ENCODE peak calls at places on chromosomes 5 and 9, in five cellular contexts. X is suprapubic skin, Q is HepG2, O is tibial nerve, K is A549. A is an unnamed sample.

GRCh38 chr5:125584119-125584518 is 837.7 kb upstream of the ZNF608 start:
- DNase-seq in Q (no peak), O (no peak), K (no peak), X (no peak), A (no peak)

GRCh38 chr9:134455951-134456739 is 129.9 kb downstream of the RXRA start:
- DNase-seq in O (peak; percentile 87), Q (no peak), X (peak; percentile 95), K (peak; percentile 59), A (peak; percentile 81)

GRCh38 chr5:77698920-77699319 is 60.4 kb upstream of the OTP start:
- DNase-seq in Q (no peak), K (no peak), O (no peak), X (no peak), A (no peak)

GRCh38 chr5:149030392-149030791 is 32.5 kb downstream of the SH3TC2 start:
- DNase-seq in X (no peak), K (no peak), O (no peak), Q (no peak), A (no peak)

GRCh38 chr5:112143684-112144083 is 275.4 kb downstream of the EPB41L4A start:
- DNase-seq in K (no peak), Q (no peak), X (no peak), O (no peak), A (no peak)

GRCh38 chr5:5494489-5495402 is 72.3 kb downstream of the ICE1 start:
- DNase-seq in X (peak; percentile 66), K (no peak), O (peak; percentile 40), Q (peak; percentile 51), A (peak; percentile 90)

GRCh38 chr5:45372629-45373028 is 323.6 kb downstream of the HCN1 start:
- DNase-seq in X (no peak), K (no peak), O (no peak), Q (no peak), A (no peak)

GRCh38 chr9:134564431-134565170 is 77.0 kb upstream of the COL5A1 start:
- DNase-seq in Q (no peak), O (no peak), K (no peak), X (peak; percentile 39), A (no peak)

GRCh38 chr5:50667079-50667652 is 729 bp downstream of the PARP8 start:
- DNase-seq in K (no peak), Q (no peak), X (peak; percentile 75), O (peak; percentile 17), A (peak; percentile 52)

GRCh38 chr5:112776301-112776856 is 38.7 kb downstream of the APC start:
- DNase-seq in X (no peak), Q (no peak), O (no peak), K (no peak), A (no peak)

GRCh38 chr9:35510745-35511428 is 21.0 kb downstream of the RUSC2 start:
- DNase-seq in O (peak; percentile 72), X (peak; percentile 84), K (peak; percentile 79), Q (peak; percentile 88), A (peak; percentile 59)

GRCh38 chr5:56195016-56195415 is 38.1 kb downstream of the ANKRD55 start:
- DNase-seq in X (no peak), O (no peak), Q (no peak), K (no peak), A (no peak)

GRCh38 chr5:179033004-179033580 is 9.5 kb downstream of the ZNF879 start:
- DNase-seq in K (no peak), O (no peak), Q (no peak), X (no peak), A (no peak)
- H3K9me3 ChIP-seq in K (peaks cover 77% of the 10 kb centered on the region), O (peaks cover 37% of the 10 kb centered on the region), Q (peaks cover 87% of the 10 kb centered on the region), X (peaks cover 79% of the 10 kb centered on the region), A (peaks cover 95% of the 10 kb centered on the region)

GRCh38 chr5:26009742-26010141 is 1028.6 kb downstream of the CDH9 start:
- DNase-seq in Q (no peak), X (no peak), O (no peak), K (no peak), A (no peak)

DNA sequence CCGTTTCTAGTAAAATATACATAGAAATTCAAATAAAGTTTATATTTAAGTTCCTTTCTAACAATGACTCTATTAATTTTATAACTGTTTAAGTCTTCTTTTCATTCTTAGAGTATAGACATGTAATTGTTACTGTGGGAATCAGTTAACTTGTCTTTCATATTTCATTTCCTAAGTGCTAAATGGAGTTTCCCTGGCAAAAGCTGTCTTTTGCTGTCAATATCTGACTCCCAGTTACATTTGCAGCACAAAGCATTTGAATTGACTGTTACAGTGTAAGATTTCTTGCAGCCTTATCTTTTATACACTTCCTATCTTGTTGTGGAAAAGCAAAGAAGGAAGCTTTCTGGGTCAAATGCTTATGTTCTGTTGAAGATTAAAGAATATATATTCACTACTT is 1026.3 kb downstream of the CDH9 start:
- DNase-seq in K (no peak), O (no peak), X (no peak), Q (no peak), A (no peak)
- TF ChIP-seq EP300 in K (no peak), O (no peak), X (no peak), Q (no peak), A (no peak)

DNA sequence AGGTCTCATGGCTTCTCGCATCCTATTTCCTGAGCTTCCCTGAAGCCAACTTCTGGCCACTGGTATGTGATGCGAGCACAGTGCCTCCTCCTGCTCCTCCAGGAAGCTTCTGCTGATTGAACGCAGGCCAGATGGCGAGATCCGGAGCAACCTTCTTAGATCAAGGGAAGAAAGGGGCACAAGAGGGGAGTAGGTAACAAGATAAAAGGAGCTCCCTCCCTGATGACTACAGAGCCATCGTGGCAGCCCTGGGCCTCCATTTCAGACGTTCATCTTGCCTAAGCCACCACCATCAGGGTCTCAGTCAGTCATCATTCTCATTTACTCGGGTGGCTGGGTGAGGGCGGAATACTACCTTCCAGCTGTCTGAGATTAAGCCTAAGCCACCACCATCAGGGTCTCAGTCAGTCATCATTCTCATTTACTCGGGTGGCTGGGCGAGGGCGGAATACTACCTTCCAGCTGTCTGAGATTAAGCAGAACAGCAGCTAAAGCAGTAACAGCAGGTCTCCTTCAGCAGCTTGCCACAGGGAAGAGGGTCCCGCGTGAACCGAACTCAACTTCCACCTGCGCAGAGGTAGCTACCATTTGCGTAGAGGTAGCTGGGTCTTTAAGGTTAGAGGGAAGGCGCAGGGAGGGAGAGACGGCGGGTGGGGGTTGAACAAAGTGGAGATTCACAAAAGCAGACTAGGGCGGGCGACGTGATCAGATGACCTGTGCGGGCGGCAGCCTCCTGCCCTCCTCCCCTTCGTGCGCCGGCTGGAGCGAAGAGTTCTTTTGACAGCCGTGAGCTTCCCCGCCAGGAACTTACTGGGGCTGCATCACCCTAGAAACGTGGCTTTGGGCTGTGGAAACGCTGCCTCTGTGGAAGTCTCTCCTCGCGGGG is 27.9 kb upstream of the MGAT1 start:
- DNase-seq in O (peak; percentile 41), K (peak; percentile 56), X (peak; percentile 87), Q (no peak), A (peak; percentile 85)
- TF ChIP-seq POLR2A in O (no peak), K (no peak), X (no peak), Q (no peak), A (peak; percentile 77)

DNA sequence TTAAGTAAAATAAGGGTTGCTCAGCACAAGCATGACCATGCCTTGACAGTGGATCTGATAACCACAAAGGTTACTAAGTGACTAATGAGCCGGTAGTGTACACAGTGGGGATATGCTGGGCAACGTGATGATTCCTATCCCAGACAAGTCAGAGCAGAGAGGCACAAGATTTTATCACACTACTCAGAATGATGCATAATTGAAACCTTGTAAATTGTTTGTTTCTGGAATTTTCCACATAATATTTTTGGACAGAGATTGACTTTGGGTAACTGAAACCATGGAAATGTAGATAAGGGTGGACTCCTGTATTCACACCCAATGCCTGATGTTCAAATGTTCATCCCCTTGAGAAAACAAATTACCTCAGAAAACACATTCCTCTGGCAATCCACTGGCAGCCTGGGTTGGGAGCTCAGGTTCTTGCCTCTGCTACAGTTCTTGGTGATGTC is 16.2 kb upstream of the ERAP1 start:
- DNase-seq in O (no peak), K (peak; percentile 23), Q (peak; percentile 25), X (no peak), A (no peak)
- H3K9me3 ChIP-seq in O (no peaks in the 10 kb centered on the region), K (no peaks in the 10 kb centered on the region), Q (no peaks in the 10 kb centered on the region), X (no peaks in the 10 kb centered on the region), A (no peaks in the 10 kb centered on the region)

GRCh38 chr5:108060340-108060739 is 321.6 kb downstream of the FBXL17 start:
- DNase-seq in O (no peak), Q (no peak), K (no peak), X (no peak), A (no peak)
- TF ChIP-seq EP300 in O (no peak), Q (no peak), K (no peak), X (no peak), A (no peak)

DNA sequence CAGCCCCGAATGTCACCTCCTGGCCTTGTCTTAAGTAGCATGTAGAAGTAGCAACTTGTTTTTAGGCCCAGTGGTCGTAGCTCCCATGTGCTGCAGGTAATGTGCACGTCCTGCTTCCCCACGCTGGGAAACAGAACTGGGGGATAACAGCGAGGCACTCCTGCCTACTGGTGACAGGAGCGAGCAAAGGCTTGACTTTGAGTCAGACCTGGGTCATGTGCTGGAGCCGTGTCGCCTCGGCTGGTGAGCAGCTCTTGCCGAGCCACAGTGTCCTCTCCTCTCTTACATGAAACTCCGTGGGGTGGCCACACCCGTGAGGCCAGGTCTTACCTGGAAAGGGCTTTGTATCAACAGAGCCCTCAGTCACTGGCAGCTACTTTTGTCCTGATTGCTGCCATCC is 17.5 kb upstream of the POMT1 start:
- DNase-seq in X (no peak), Q (no peak), K (no peak), O (no peak), A (no peak)
- TF ChIP-seq POLR2A in X (no peak), Q (no peak), K (no peak), O (no peak), A (no peak)